ENCODE peak calls at places on chromosomes 13 and 19, in eight cellular contexts. J, X, M, E, O, Q, W and D are unnamed samples.

GRCh38 chr19:49357186-49357585 is 5.0 kb downstream of the TEAD2 start:
- DNase-seq in J (no peak), X (no peak), M (no peak), E (no peak), O (no peak), Q (no peak), W (no peak), D (no peak)

GRCh38 chr13:50484472-50485113 is 358.9 kb downstream of the DLEU7 start:
- DNase-seq in J (no peak), X (no peak), M (no peak), E (no peak), O (no peak), Q (peak; percentile 6), W (no peak), D (no peak)

GRCh38 chr19:18281082-18282020 is at the start of gene JUND:
- DNase-seq in J (peak; percentile 99), X (peak; percentile 98), M (peak; percentile 74), E (peak; percentile 100), O (peak; percentile 96), Q (peak; percentile 96), W (peak; percentile 99), D (peak; percentile 98)

GRCh38 chr19:31110331-31110730 is 238.9 kb downstream of the TSHZ3 start:
- DNase-seq in J (no peak), X (no peak), M (no peak), E (peak; percentile 63), O (no peak), Q (no peak), W (peak; percentile 63), D (no peak)

GRCh38 chr19:19149402-19149801 is 11.1 kb upstream of the TMEM161A start:
- DNase-seq in J (no peak), X (no peak), M (no peak), E (no peak), O (no peak), Q (no peak), W (no peak), D (no peak)

GRCh38 chr13:43985437-43986051 is 105.8 kb downstream of the LACC1 start:
- DNase-seq in J (no peak), X (no peak), M (peak; percentile 95), E (no peak), O (no peak), Q (no peak), W (no peak), D (no peak)

GRCh38 chr19:12777217-12778019 is 2.1 kb upstream of the HOOK2 start:
- DNase-seq in J (peak; percentile 55), X (peak; percentile 86), M (peak; percentile 34), E (peak; percentile 92), O (peak; percentile 84), Q (peak; percentile 39), W (peak; percentile 82), D (peak; percentile 58)

GRCh38 chr19:45918721-45919120 is 4.1 kb upstream of the NANOS2 start:
- DNase-seq in J (no peak), X (no peak), M (no peak), E (no peak), O (no peak), Q (no peak), W (no peak), D (no peak)

GRCh38 chr13:45847554-45848224 is 3.9 kb downstream of the SIAH3 start:
- DNase-seq in J (peak; percentile 77), X (no peak), M (no peak), E (no peak), O (no peak), Q (no peak), W (peak; percentile 29), D (peak; percentile 17)

GRCh38 chr13:106133025-106133424 is 402.4 kb downstream of the EFNB2 start:
- DNase-seq in J (no peak), X (no peak), M (no peak), E (peak; percentile 87), O (no peak), Q (no peak), W (peak; percentile 93), D (no peak)

GRCh38 chr13:99260216-99260615 is 2.0 kb upstream of the GPR18 start:
- DNase-seq in J (no peak), X (no peak), M (no peak), E (peak; percentile 11), O (no peak), Q (no peak), W (no peak), D (no peak)

GRCh38 chr19:39943586-39943985 is 9.2 kb upstream of the FCGBP start:
- DNase-seq in J (no peak), X (no peak), M (no peak), E (no peak), O (no peak), Q (no peak), W (no peak), D (no peak)

GRCh38 chr19:18434411-18435184 is 3.3 kb downstream of the ISYNA1 start:
- DNase-seq in J (no peak), X (no peak), M (no peak), E (no peak), O (no peak), Q (no peak), W (no peak), D (no peak)

GRCh38 chr19:46606681-46607440 is 5.7 kb downstream of the CALM3 start:
- DNase-seq in J (no peak), X (no peak), M (no peak), E (no peak), O (no peak), Q (no peak), W (no peak), D (no peak)